ENCODE peak calls at places on chromosomes 7 and 10, in four cellular contexts. I is fibroblast of lung; J is stimulated activated CD4-positive, alpha-beta T cell treated with anti-CD3 and anti-CD28 coated beads, Interleukin-4, amount 100 ng/mL, for 4 hours; O is iris pigment epithelial cell. Q is an unnamed sample.

GRCh38 chr10:77756319-77757232 is 119.0 kb upstream of the KCNMA1 start:
- DNase-seq in I (peak), J (no peak), O (peak), Q (peak)

GRCh38 chr10:69659286-69660027 is 29.4 kb downstream of the FAM241B start:
- DNase-seq in I (no peak), J (no peak), O (no peak), Q (no peak)

GRCh38 chr10:117413928-117414618 is 38.8 kb upstream of the PDZD8 start:
- DNase-seq in I (peak), J (no peak), O (peak), Q (peak)

GRCh38 chr10:5648494-5649457 is 17.6 kb downstream of the ASB13 start:
- DNase-seq in I (no peak), J (no peak), O (no peak), Q (no peak)

GRCh38 chr7:128027485-128027980 is 3.7 kb downstream of the LRRC4 start:
- DNase-seq in I (no peak), J (no peak), O (peak), Q (no peak)

GRCh38 chr7:4879401-4880081 is 4.0 kb downstream of the RADIL start:
- DNase-seq in I (no peak), J (no peak), O (no peak), Q (no peak)

GRCh38 chr10:122154733-122155366 is 116.2 kb upstream of the BTBD16 start:
- DNase-seq in I (peak), J (no peak), O (peak), Q (peak)

GRCh38 chr7:106088014-106088413 is 24.1 kb downstream of the SYPL1 start:
- DNase-seq in I (no peak), J (no peak), O (no peak), Q (no peak)

GRCh38 chr7:145633513-145633912 is 483.1 kb upstream of the CNTNAP2 start:
- DNase-seq in I (no peak), J (no peak), O (peak), Q (no peak)

GRCh38 chr7:134669845-134670373 is 23.3 kb downstream of the BPGM start:
- DNase-seq in I (peak), J (peak), O (peak), Q (peak)

GRCh38 chr7:35185908-35186731 is 67.8 kb downstream of the TBX20 start:
- DNase-seq in I (peak), J (no peak), O (peak), Q (peak)

GRCh38 chr10:62153191-62153590 is 115.5 kb downstream of the RTKN2 start:
- DNase-seq in I (peak), J (no peak), O (peak), Q (peak)

GRCh38 chr7:415646-416525 is 103.8 kb downstream of the PDGFA start:
- DNase-seq in I (no peak), J (no peak), O (no peak), Q (no peak)

GRCh38 chr7:51665045-51665785 is 348.6 kb upstream of the COBL start:
- DNase-seq in I (no peak), J (no peak), O (no peak), Q (no peak)

GRCh38 chr7:108460964-108461363 is 4.7 kb upstream of the NRCAM start:
- DNase-seq in I (peak), J (no peak), O (no peak), Q (no peak)

GRCh38 chr10:62239994-62240393 is 28.6 kb downstream of the RTKN2 start:
- DNase-seq in I (no peak), J (no peak), O (peak), Q (no peak)

GRCh38 chr10:132146271-132146671 is 40.5 kb upstream of the DPYSL4 start:
- DNase-seq in I (no peak), J (no peak), O (no peak), Q (no peak)

GRCh38 chr7:45088146-45088701 is 545 bp downstream of the NACAD start:
- DNase-seq in I (no peak), J (no peak), O (no peak), Q (no peak)